ENCODE peak calls at places on chromosomes 7 and 10, in nine cellular contexts. M, T, Y, G, O, B, A, K and Z are unnamed samples. For H3K4me1, the result is how much of the 10 kb centered on the place peaks cover.

GRCh38 chr7:1549357-1550004 is 6.5 kb downstream of the TMEM184A start:
- DNase-seq in M (no peak), T (no peak), Y (no peak), G (no peak), O (no peak), B (no peak), A (peak), K (no peak), Z (no peak)

GRCh38 chr10:78405231-78405630 is 371.6 kb downstream of the RPS24 start:
- DNase-seq in M (no peak), T (no peak), Y (no peak), G (no peak), O (no peak), B (peak), A (no peak), K (no peak), Z (no peak)

GRCh38 chr7:129553861-129554530 is 51.7 kb downstream of the SMKR1 start:
- DNase-seq in M (no peak), T (no peak), Y (no peak), G (no peak), O (no peak), B (peak), A (no peak), K (no peak), Z (no peak)

GRCh38 chr7:51430480-51431086 is 114.0 kb upstream of the COBL start:
- DNase-seq in M (no peak), T (no peak), Y (no peak), G (peak), O (no peak), B (peak), A (no peak), K (peak), Z (no peak)

GRCh38 chr10:119378737-119379067 is 163.8 kb downstream of the RGS10 start:
- DNase-seq in M (peak), T (no peak), Y (no peak), G (no peak), O (no peak), B (no peak), A (peak), K (no peak), Z (no peak)

GRCh38 chr7:96679886-96680285 is 29.8 kb downstream of the SEM1 start:
- DNase-seq in M (no peak), T (no peak), Y (no peak), G (no peak), O (no peak), B (no peak), A (no peak), K (no peak), Z (no peak)

GRCh38 chr10:122208616-122209430 is 62.3 kb upstream of the BTBD16 start:
- DNase-seq in M (no peak), T (no peak), Y (no peak), G (no peak), O (no peak), B (no peak), A (no peak), K (no peak), Z (no peak)

GRCh38 chr10:124339951-124340760 is 78.6 kb downstream of the OAT start:
- DNase-seq in M (peak), T (no peak), Y (no peak), G (no peak), O (no peak), B (peak), A (no peak), K (no peak), Z (peak)

GRCh38 chr7:1599571-1600395 is 30.0 kb upstream of the PSMG3 start:
- DNase-seq in M (no peak), T (no peak), Y (no peak), G (no peak), O (no peak), B (no peak), A (no peak), K (no peak), Z (no peak)

GRCh38 chr7:30069096-30069867 is 41.1 kb downstream of the PLEKHA8 start:
- DNase-seq in M (no peak), T (no peak), Y (no peak), G (no peak), O (no peak), B (no peak), A (no peak), K (no peak), Z (no peak)

GRCh38 chr7:154916381-154917213 is 86.3 kb downstream of the PAXIP1 start:
- DNase-seq in M (peak), T (no peak), Y (no peak), G (no peak), O (no peak), B (no peak), A (no peak), K (no peak), Z (no peak)

GRCh38 chr10:3764626-3765375 is 20.2 kb downstream of the KLF6 start:
- DNase-seq in M (peak), T (no peak), Y (no peak), G (no peak), O (no peak), B (peak), A (no peak), K (no peak), Z (no peak)

GRCh38 chr7:56121440-56121839 is 5.2 kb upstream of the NUPR2 start:
- DNase-seq in M (no peak), T (no peak), Y (no peak), G (no peak), O (no peak), B (no peak), A (no peak), K (no peak), Z (no peak)

GRCh38 chr10:102121739-102122372 is 1.7 kb upstream of the LDB1 start:
- DNase-seq in M (no peak), T (no peak), Y (no peak), G (peak), O (peak), B (no peak), A (peak), K (no peak), Z (no peak)

GRCh38 chr10:114506874-114507385 is 102.6 kb upstream of the AFAP1L2 start:
- DNase-seq in M (no peak), T (no peak), Y (no peak), G (no peak), O (no peak), B (no peak), A (no peak), K (no peak), Z (no peak)

GRCh38 chr7:10756981-10757380 is 216.7 kb upstream of the PHF14 start:
- DNase-seq in M (no peak), T (no peak), Y (no peak), G (no peak), O (no peak), B (no peak), A (no peak), K (no peak), Z (no peak)

GRCh38 chr10:23368816-23369640 is 24.4 kb upstream of the C10orf67 start:
- DNase-seq in M (no peak), T (no peak), Y (no peak), G (no peak), O (no peak), B (no peak), A (no peak), K (no peak), Z (no peak)

GRCh38 chr10:87916515-87916914 is 53.1 kb downstream of the PTEN start:
- DNase-seq in M (no peak), T (no peak), Y (no peak), G (no peak), O (no peak), B (no peak), A (no peak), K (no peak), Z (no peak)

GRCh38 chr7:129225931-129226572 is 1.2 kb downstream of the AHCYL2 start:
- DNase-seq in M (no peak), T (no peak), Y (no peak), G (no peak), O (no peak), B (no peak), A (no peak), K (no peak), Z (no peak)

GRCh38 chr7:42753917-42754363 is 157.9 kb downstream of the C7orf25 start:
- DNase-seq in M (no peak), T (no peak), Y (no peak), G (no peak), O (no peak), B (no peak), A (no peak), K (no peak), Z (no peak)

GRCh38 chr7:24908757-24909156 is 71.2 kb downstream of the OSBPL3 start:
- DNase-seq in M (no peak), T (no peak), Y (no peak), G (no peak), O (no peak), B (no peak), A (no peak), K (no peak), Z (no peak)

GRCh38 chr10:42960491-42961155 is 116.2 kb upstream of the RET start:
- DNase-seq in M (peak), T (peak), Y (no peak), G (peak), O (no peak), B (peak), A (peak), K (peak), Z (peak)

GRCh38 chr7:159136846-159137245 is 7.8 kb downstream of the VIPR2 start:
- DNase-seq in M (peak), T (no peak), Y (no peak), G (no peak), O (no peak), B (no peak), A (no peak), K (no peak), Z (no peak)

GRCh38 chr7:48048113-48048512 is 12.8 kb downstream of the C7orf57 start:
- DNase-seq in M (no peak), T (no peak), Y (no peak), G (no peak), O (no peak), B (peak), A (no peak), K (no peak), Z (no peak)

GRCh38 chr10:123145542-123146012 is 2.4 kb upstream of the HMX2 start:
- DNase-seq in M (no peak), T (no peak), Y (no peak), G (no peak), O (no peak), B (no peak), A (no peak), K (no peak), Z (no peak)

GRCh38 chr7:2358968-2359527 is 4.4 kb downstream of the EIF3B start:
- DNase-seq in M (no peak), T (no peak), Y (no peak), G (no peak), O (no peak), B (no peak), A (no peak), K (no peak), Z (no peak)

DNA sequence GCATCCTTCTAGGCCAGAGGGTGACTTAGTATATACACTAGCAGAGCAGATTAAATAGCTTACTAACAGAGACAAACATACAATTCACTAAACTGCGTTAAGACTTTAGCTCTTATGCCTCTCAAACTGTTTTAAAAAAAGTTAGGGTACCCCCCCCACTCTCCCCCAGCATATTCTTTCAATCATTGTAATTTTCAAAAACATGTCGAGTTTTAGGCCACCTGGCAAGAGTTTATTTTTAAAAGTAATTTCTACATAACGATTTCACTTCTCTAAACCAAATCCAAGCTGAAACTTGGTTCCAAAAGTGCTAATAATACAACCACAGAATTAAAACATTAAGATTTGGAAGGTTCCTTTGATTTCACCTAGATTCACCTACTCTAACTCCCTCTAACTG is 129.5 kb downstream of the NRBF2 start:
- DNase-seq in M (no peak), T (no peak), Y (no peak), G (no peak), O (no peak), B (no peak), A (no peak), K (no peak), Z (no peak)
- H3K4me1 ChIP-seq in M (half or more), T (half or more), Y (half or more), G (under half), O (under half), B (half or more), A (under half), K (half or more), Z (under half)

GRCh38 chr7:38465946-38466345 is 165.2 kb downstream of the AMPH start:
- DNase-seq in M (no peak), T (no peak), Y (no peak), G (no peak), O (no peak), B (no peak), A (no peak), K (no peak), Z (no peak)

GRCh38 chr7:38462819-38463218 is 168.4 kb downstream of the AMPH start:
- DNase-seq in M (peak), T (no peak), Y (no peak), G (no peak), O (no peak), B (no peak), A (no peak), K (no peak), Z (no peak)

GRCh38 chr7:38461887-38462286 is 169.3 kb downstream of the AMPH start:
- DNase-seq in M (no peak), T (no peak), Y (no peak), G (no peak), O (no peak), B (no peak), A (no peak), K (no peak), Z (no peak)

GRCh38 chr7:38463277-38464224 is 167.6 kb downstream of the AMPH start:
- DNase-seq in M (peak), T (peak), Y (peak), G (no peak), O (no peak), B (peak), A (peak), K (no peak), Z (no peak)
- H3K4me3 ChIP-seq in M (no peak), T (no peak), Y (no peak), G (no peak), O (no peak), B (no peak), A (no peak), K (no peak), Z (no peak)

DNA sequence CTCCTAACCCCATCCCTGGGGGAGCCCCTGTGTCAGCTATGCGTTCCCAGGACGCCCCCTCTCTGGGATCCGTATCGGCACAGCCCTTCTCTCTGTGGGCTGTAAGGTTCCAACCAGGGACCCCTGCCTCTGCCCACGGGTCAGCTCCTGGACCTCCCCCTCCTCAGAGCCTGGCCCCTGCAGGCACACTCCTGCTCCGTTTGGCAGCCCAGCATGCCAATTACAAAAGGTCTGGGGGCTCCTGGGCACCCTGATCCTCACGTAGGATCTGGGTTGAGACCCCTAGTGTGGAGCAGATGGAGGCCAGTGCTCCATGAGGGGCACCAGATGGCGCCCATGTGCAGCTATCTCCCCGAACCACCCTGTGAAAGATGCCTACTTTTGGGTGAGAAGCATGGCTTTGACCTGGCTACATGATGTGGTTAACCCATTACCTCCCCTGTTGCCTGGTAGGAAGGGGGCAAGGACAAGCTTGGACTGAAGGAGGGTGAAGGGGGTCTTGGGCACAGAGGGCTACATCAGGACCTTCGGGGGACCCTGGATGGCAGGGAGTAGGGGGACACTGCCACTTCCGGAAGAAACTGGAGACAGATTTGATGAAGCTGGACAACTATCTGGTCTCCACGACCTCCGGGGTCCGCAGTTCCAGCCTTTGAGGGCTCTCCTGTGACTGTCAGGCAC is 9.0 kb downstream of the TACR2 start:
- DNase-seq in M (peak), T (no peak), Y (no peak), G (peak), O (no peak), B (peak), A (peak), K (no peak), Z (no peak)
- H3K4me1 ChIP-seq in M (under half), T (under half), Y (under half), G (under half), O (under half), B (under half), A (under half), K (under half), Z (under half)

GRCh38 chr7:100711369-100711768 is 5.4 kb downstream of the POP7 start:
- DNase-seq in M (no peak), T (no peak), Y (no peak), G (no peak), O (no peak), B (no peak), A (no peak), K (no peak), Z (no peak)
- H3K4me3 ChIP-seq in M (no peak), T (no peak), Y (no peak), G (no peak), O (no peak), B (no peak), A (no peak), K (no peak), Z (no peak)

GRCh38 chr10:104322416-104322782 is 15.9 kb downstream of the ITPRIP start:
- DNase-seq in M (peak), T (peak), Y (no peak), G (peak), O (peak), B (no peak), A (no peak), K (no peak), Z (no peak)

GRCh38 chr10:104323085-104323484 is 15.2 kb downstream of the ITPRIP start:
- DNase-seq in M (peak), T (no peak), Y (no peak), G (peak), O (no peak), B (no peak), A (no peak), K (no peak), Z (no peak)

GRCh38 chr10:104323721-104324686 is 14.3 kb downstream of the ITPRIP start:
- DNase-seq in M (peak), T (peak), Y (no peak), G (peak), O (no peak), B (no peak), A (peak), K (no peak), Z (no peak)

GRCh38 chr10:104321226-104321625 is 17.0 kb downstream of the ITPRIP start:
- DNase-seq in M (peak), T (no peak), Y (no peak), G (peak), O (peak), B (no peak), A (no peak), K (no peak), Z (no peak)

GRCh38 chr10:104321716-104322415 is 16.4 kb downstream of the ITPRIP start:
- DNase-seq in M (no peak), T (no peak), Y (no peak), G (peak), O (no peak), B (no peak), A (no peak), K (no peak), Z (no peak)
- H3K4me1 ChIP-seq in M (half or more), T (half or more), Y (half or more), G (under half), O (under half), B (under half), A (half or more), K (under half), Z (half or more)

GRCh38 chr10:13388478-13388877 is 40.4 kb upstream of the SEPHS1 start:
- DNase-seq in M (no peak), T (no peak), Y (no peak), G (no peak), O (no peak), B (no peak), A (no peak), K (no peak), Z (no peak)

GRCh38 chr10:13386021-13386420 is 37.9 kb upstream of the SEPHS1 start:
- DNase-seq in M (no peak), T (no peak), Y (no peak), G (no peak), O (no peak), B (no peak), A (no peak), K (no peak), Z (no peak)

GRCh38 chr10:13382759-13383753 is 35.0 kb upstream of the SEPHS1 start:
- DNase-seq in M (no peak), T (peak), Y (no peak), G (no peak), O (no peak), B (peak), A (no peak), K (peak), Z (peak)
- H3K4me3 ChIP-seq in M (peak), T (peak), Y (no peak), G (no peak), O (no peak), B (peak), A (peak), K (peak), Z (peak)

GRCh38 chr10:84331091-84331490 is 2.7 kb downstream of the CCSER2 start:
- DNase-seq in M (no peak), T (no peak), Y (no peak), G (no peak), O (no peak), B (no peak), A (no peak), K (no peak), Z (no peak)
- H3K4me1 ChIP-seq in M (half or more), T (half or more), Y (half or more), G (under half), O (under half), B (under half), A (under half), K (under half), Z (under half)

GRCh38 chr10:48692748-48693147 is 8.1 kb downstream of the WDFY4 start:
- DNase-seq in M (no peak), T (no peak), Y (no peak), G (no peak), O (no peak), B (no peak), A (no peak), K (no peak), Z (no peak)
- H3K4me3 ChIP-seq in M (no peak), T (no peak), Y (no peak), G (no peak), O (no peak), B (no peak), A (no peak), K (no peak), Z (no peak)